ENCODE peak calls at places on chromosomes 6 and 20, in ten cellular contexts. H is endothelial cell of umbilical vein, A is A549, L is suprapubic skin, V is right lobe of liver, X is transverse colon, U is HCT116, K is spleen, M is body of pancreas, W is ovary. Q is an unnamed sample.

GRCh38 chr20:53748176-53748575 is 154.5 kb upstream of the ZNF217 start:
- DNase-seq in H (no peak), A (no peak), L (no peak), V (no peak), X (peak; percentile 31), U (no peak), K (no peak), M (no peak), W (no peak), Q (no peak)

GRCh38 chr6:22411408-22412105 is 114.7 kb upstream of the PRL start:
- DNase-seq in H (no peak), A (no peak), L (no peak), V (no peak), X (no peak), U (no peak), K (no peak), M (no peak), W (no peak), Q (no peak)

GRCh38 chr6:165906-166305 is 126.4 kb upstream of the DUSP22 start:
- DNase-seq in H (no peak), A (no peak), L (no peak), V (no peak), X (no peak), U (no peak), K (no peak), M (no peak), W (no peak), Q (no peak)

GRCh38 chr6:134493789-134494188 is 175.9 kb upstream of the SGK1 start:
- DNase-seq in H (no peak), A (no peak), L (no peak), V (no peak), X (no peak), U (no peak), K (no peak), M (no peak), W (no peak), Q (no peak)

GRCh38 chr20:53595018-53595378 is 1.4 kb upstream of the ZNF217 start:
- DNase-seq in H (peak; percentile 39), A (no peak), L (no peak), V (no peak), X (no peak), U (no peak), K (no peak), M (no peak), W (no peak), Q (no peak)

GRCh38 chr20:59813948-59814834 is 119.2 kb downstream of the SYCP2 start:
- DNase-seq in H (no peak), A (no peak), L (no peak), V (peak; percentile 32), X (no peak), U (no peak), K (no peak), M (no peak), W (no peak), Q (no peak)

GRCh38 chr6:137036566-137037300 is 8.0 kb downstream of the IL20RA start:
- DNase-seq in H (no peak), A (no peak), L (no peak), V (no peak), X (peak; percentile 58), U (no peak), K (no peak), M (no peak), W (no peak), Q (no peak)

GRCh38 chr6:14047151-14047740 is 70.3 kb upstream of the CD83 start:
- DNase-seq in H (no peak), A (no peak), L (no peak), V (no peak), X (no peak), U (no peak), K (no peak), M (no peak), W (no peak), Q (no peak)

GRCh38 chr6:33066917-33067521 is 6.4 kb downstream of the HLA-DPA1 start:
- DNase-seq in H (no peak), A (no peak), L (no peak), V (no peak), X (no peak), U (no peak), K (no peak), M (no peak), W (no peak), Q (no peak)

GRCh38 chr6:33061987-33062386 is 11.5 kb downstream of the HLA-DPA1 start:
- DNase-seq in H (peak; percentile 17), A (no peak), L (no peak), V (no peak), X (no peak), U (no peak), K (no peak), M (no peak), W (no peak), Q (no peak)

GRCh38 chr6:33064723-33065122 is 8.7 kb downstream of the HLA-DPA1 start:
- DNase-seq in H (no peak), A (no peak), L (no peak), V (no peak), X (no peak), U (no peak), K (no peak), M (no peak), W (no peak), Q (no peak)

GRCh38 chr6:33069021-33069738 is 4.3 kb downstream of the HLA-DPA1 start:
- DNase-seq in H (no peak), A (no peak), L (no peak), V (no peak), X (no peak), U (no peak), K (no peak), M (no peak), W (no peak), Q (no peak)

DNA sequence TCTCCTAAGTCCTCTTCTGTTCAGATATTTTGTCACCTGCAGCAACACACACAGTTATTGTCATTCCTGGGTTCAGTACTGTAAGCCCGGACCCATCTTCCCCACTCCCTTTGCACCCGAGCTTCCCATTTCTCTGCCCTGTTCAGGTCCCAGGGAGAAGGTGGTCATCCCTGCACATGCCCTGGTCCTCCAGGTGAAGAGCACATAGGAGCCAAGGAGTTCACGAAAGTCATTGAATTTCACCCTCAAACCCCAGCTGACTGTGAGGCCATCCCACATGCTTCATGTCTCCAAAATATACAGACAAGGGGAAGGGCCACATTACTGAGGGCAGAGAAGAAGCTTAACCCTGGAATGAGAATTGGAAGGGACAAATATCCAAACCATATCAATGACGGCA is 8.1 kb downstream of the HLA-DPA1 start:
- DNase-seq in H (no peak), A (no peak), L (no peak), V (no peak), X (no peak), U (no peak), K (no peak), M (no peak), W (no peak), Q (no peak)
- TF ChIP-seq POLR2A in H (no peak), A (no peak), L (no peak), V (no peak), X (no peak), U (no peak), K (no peak), M (no peak), W (no peak), Q (no peak)

GRCh38 chr6:52419809-52420667 is at the start of gene EFHC1:
- DNase-seq in H (peak; percentile 98), A (peak; percentile 78), L (peak; percentile 98), V (peak; percentile 99), X (peak; percentile 99), U (peak; percentile 94), K (peak; percentile 99), M (peak; percentile 99), W (peak; percentile 100), Q (peak; percentile 75)
- TF ChIP-seq POLR2A in H (peak; percentile 96), A (peak; percentile 91), L (no peak), V (peak; percentile 92), X (peak; percentile 57), U (peak; percentile 83), K (no peak), M (peak; percentile 82), W (peak; percentile 79), Q (peak; percentile 88)

GRCh38 chr6:26124550-26125014 is 37.4 kb downstream of the HFE start:
- DNase-seq in H (no peak), A (no peak), L (no peak), V (no peak), X (no peak), U (peak; percentile 35), K (no peak), M (no peak), W (no peak), Q (no peak)

GRCh38 chr6:26123675-26124549 is 36.7 kb downstream of the HFE start:
- DNase-seq in H (peak; percentile 98), A (peak; percentile 92), L (peak; percentile 88), V (peak; percentile 84), X (peak; percentile 82), U (peak; percentile 99), K (peak; percentile 95), M (peak; percentile 97), W (peak; percentile 82), Q (peak; percentile 72)

GRCh38 chr6:26128013-26128771 is 41.0 kb downstream of the HFE start:
- DNase-seq in H (no peak), A (no peak), L (no peak), V (no peak), X (no peak), U (no peak), K (no peak), M (no peak), W (no peak), Q (no peak)

GRCh38 chr6:26125015-26125690 is 37.9 kb downstream of the HFE start:
- DNase-seq in H (peak; percentile 42), A (no peak), L (no peak), V (no peak), X (peak; percentile 35), U (no peak), K (peak; percentile 80), M (peak; percentile 47), W (peak; percentile 54), Q (no peak)

DNA sequence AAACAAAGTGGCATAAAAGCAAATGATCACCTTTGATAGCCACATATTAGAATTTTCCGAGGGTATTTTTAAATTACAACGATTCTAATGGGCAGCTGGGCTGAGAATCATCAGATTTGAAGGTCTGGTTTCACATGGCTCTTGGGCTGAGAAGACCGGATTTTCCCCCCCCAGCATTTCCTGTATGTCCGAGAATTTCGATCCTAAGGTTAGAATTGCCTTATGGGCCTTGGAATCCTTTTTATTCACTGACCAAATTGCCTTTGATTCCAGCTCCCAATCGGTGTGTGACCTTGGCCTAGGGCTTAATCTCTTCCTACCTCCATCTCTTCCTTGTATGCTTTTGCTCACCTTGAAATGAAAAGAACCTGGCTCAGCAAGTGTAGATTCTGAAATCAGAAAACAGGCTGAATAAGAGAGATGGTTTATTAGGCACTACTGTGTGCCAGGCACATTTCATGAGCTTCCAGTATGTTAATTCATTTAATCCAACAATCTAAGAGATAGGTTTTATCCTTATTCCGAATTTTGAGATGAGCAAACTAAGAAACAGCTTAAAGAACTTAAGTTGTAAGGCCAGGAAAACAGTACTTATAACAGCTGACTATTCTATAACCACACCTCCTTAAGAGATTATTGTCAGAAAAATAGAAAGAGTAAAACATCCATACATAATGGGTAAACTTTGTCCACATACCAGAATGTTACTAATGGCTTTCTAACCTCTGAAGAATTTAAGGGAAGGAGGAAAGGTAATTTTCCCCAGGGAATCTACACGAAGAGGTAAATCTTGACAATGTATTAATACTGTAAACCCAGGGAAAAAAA is 39.4 kb downstream of the HFE start:
- DNase-seq in H (no peak), A (no peak), L (no peak), V (no peak), X (peak; percentile 26), U (no peak), K (no peak), M (no peak), W (no peak), Q (no peak)
- TF ChIP-seq POLR2A in H (no peak), A (no peak), L (no peak), V (no peak), X (no peak), U (no peak), K (no peak), M (no peak), W (no peak), Q (no peak)

GRCh38 chr6:75246386-75246785 is 2.8 kb upstream of the COX7A2 start:
- DNase-seq in H (no peak), A (no peak), L (no peak), V (no peak), X (no peak), U (no peak), K (no peak), M (no peak), W (no peak), Q (no peak)

GRCh38 chr6:75244063-75244575 is 518 bp upstream of the COX7A2 start:
- DNase-seq in H (no peak), A (no peak), L (no peak), V (no peak), X (no peak), U (no peak), K (no peak), M (no peak), W (no peak), Q (no peak)

GRCh38 chr6:75250552-75250951 is 7.0 kb upstream of the COX7A2 start:
- DNase-seq in H (no peak), A (no peak), L (no peak), V (no peak), X (no peak), U (no peak), K (no peak), M (no peak), W (no peak), Q (no peak)

GRCh38 chr6:75249837-75250236 is 6.2 kb upstream of the COX7A2 start:
- DNase-seq in H (no peak), A (no peak), L (no peak), V (no peak), X (no peak), U (no peak), K (no peak), M (no peak), W (no peak), Q (no peak)
- TF ChIP-seq POLR2A in H (no peak), A (no peak), L (no peak), V (no peak), X (no peak), U (no peak), K (no peak), M (no peak), W (no peak), Q (no peak)

Q was measured in esophagus squamous epithelium.